ENCODE peak calls at places on chromosomes 11 and 22, in ten cellular contexts. K is tibial nerve, L is A549, Y is heart left ventricle, F is stomach, W is Peyer's patch, E is NB4, P is body of pancreas, N is adrenal gland, D is right lobe of liver. J is an unnamed sample.

GRCh38 chr11:1746956-1747752 is 3.2 kb downstream of the IFITM10 start:
- DNase-seq in W (peak), K (no peak), L (no peak), P (no peak), E (no peak), F (no peak), N (no peak), Y (no peak), D (no peak), J (no peak)

GRCh38 chr22:22349455-22349836 is 104.9 kb downstream of the VPREB1 start:
- DNase-seq in F (no peak), L (no peak), K (no peak), P (no peak), D (no peak), Y (no peak), N (no peak), E (no peak), W (no peak), J (no peak)

GRCh38 chr11:125982348-125982730 is 36.5 kb downstream of the VSIG10L2 start:
- DNase-seq in W (no peak), Y (no peak), K (no peak), P (no peak), F (no peak), N (no peak), L (no peak), D (no peak), E (no peak), J (no peak)

GRCh38 chr11:96337541-96338530 is 5.2 kb downstream of the MAML2 start:
- DNase-seq in Y (no peak), D (no peak), N (peak), L (no peak), E (peak), W (no peak), P (no peak), F (no peak), K (no peak), J (no peak)

GRCh38 chr22:48884786-48885185 is 942.9 kb downstream of the BRD1 start:
- DNase-seq in N (no peak), K (no peak), F (no peak), E (no peak), P (no peak), W (peak), Y (no peak), L (no peak), D (peak), J (no peak)

GRCh38 chr11:123202155-123202714 is 7.2 kb upstream of the CLMP start:
- DNase-seq in D (no peak), E (no peak), L (no peak), W (no peak), P (no peak), Y (no peak), K (peak), N (peak), F (no peak), J (no peak)

GRCh38 chr11:116827461-116827860 is 2.2 kb upstream of the APOC3 start:
- DNase-seq in E (no peak), K (no peak), P (no peak), W (no peak), N (no peak), F (no peak), L (no peak), Y (no peak), D (no peak), J (no peak)

GRCh38 chr11:93073508-93074280 is 104.2 kb downstream of the MTNR1B start:
- DNase-seq in L (no peak), E (no peak), W (no peak), P (no peak), Y (no peak), K (no peak), D (no peak), F (no peak), N (no peak), J (no peak)

GRCh38 chr22:22380098-22381030 is 128.2 kb downstream of the ZNF280B start:
- DNase-seq in W (no peak), D (no peak), K (no peak), E (peak), Y (no peak), F (no peak), N (no peak), P (no peak), L (no peak), J (no peak)

GRCh38 chr11:26958650-26959049 is 35.3 kb upstream of the FIBIN start:
- DNase-seq in F (no peak), K (no peak), W (no peak), L (no peak), E (no peak), D (no peak), Y (no peak), N (no peak), P (no peak), J (no peak)

GRCh38 chr11:31870609-31871309 is 59.6 kb upstream of the PAX6 start:
- DNase-seq in Y (no peak), F (peak), P (peak), K (no peak), N (peak), L (peak), E (peak), W (peak), D (peak), J (peak)

GRCh38 chr11:116928102-116928777 is 90.8 kb upstream of the APOA1 start:
- DNase-seq in Y (no peak), E (peak), L (no peak), W (no peak), K (no peak), N (no peak), D (no peak), F (no peak), P (no peak), J (no peak)

GRCh38 chr11:96744697-96745096 is 354.9 kb downstream of the JRKL start:
- DNase-seq in N (no peak), K (no peak), Y (no peak), D (no peak), W (no peak), L (no peak), E (no peak), P (no peak), F (no peak), J (no peak)

GRCh38 chr11:116610190-116610589 is 162.6 kb downstream of the BUD13 start:
- DNase-seq in L (no peak), K (no peak), P (no peak), F (peak), W (no peak), D (no peak), E (no peak), Y (no peak), N (no peak), J (no peak)

GRCh38 chr11:2772544-2773031 is 72.8 kb upstream of the KCNQ1OT1 start:
- DNase-seq in P (no peak), F (peak), W (peak), N (peak), E (peak), D (no peak), Y (peak), L (no peak), K (peak), J (no peak)

GRCh38 chr11:103279821-103280220 is 170.6 kb downstream of the DYNC2H1 start:
- DNase-seq in Y (no peak), N (no peak), D (no peak), W (no peak), P (no peak), E (no peak), K (no peak), L (no peak), F (no peak), J (no peak)

GRCh38 chr11:125165111-125165663 is 636 bp downstream of the PKNOX2 start:
- DNase-seq in L (no peak), E (peak), F (peak), Y (peak), N (peak), P (peak), K (no peak), D (no peak), W (no peak), J (no peak)

GRCh38 chr11:114317738-114318137 is 21.5 kb downstream of the NNMT start:
- DNase-seq in D (no peak), P (no peak), N (no peak), K (no peak), L (peak), W (no peak), F (no peak), E (peak), Y (no peak), J (no peak)

GRCh38 chr11:23318670-23319069 is 458.4 kb upstream of the CCDC179 start:
- DNase-seq in L (no peak), D (no peak), F (no peak), Y (no peak), E (no peak), K (no peak), W (no peak), P (no peak), N (no peak), J (no peak)

GRCh38 chr22:37566903-37567798 is 6.9 kb downstream of the CDC42EP1 start:
- DNase-seq in P (peak), E (peak), K (peak), Y (peak), N (peak), W (peak), D (peak), F (peak), L (peak), J (peak)

GRCh38 chr11:112464949-112465348 is 204.3 kb upstream of the PLET1 start:
- DNase-seq in N (no peak), K (no peak), Y (no peak), D (no peak), P (no peak), L (no peak), F (no peak), E (no peak), W (no peak), J (no peak)

GRCh38 chr11:35267504-35267903 is 128.5 kb downstream of the CD44 start:
- DNase-seq in Y (no peak), E (no peak), W (no peak), L (no peak), F (no peak), N (no peak), D (no peak), K (no peak), P (no peak), J (no peak)

GRCh38 chr11:63931045-63931444 is 7.8 kb upstream of the NAA40 start:
- DNase-seq in K (no peak), P (no peak), F (no peak), N (no peak), D (no peak), W (no peak), L (no peak), E (no peak), Y (no peak), J (no peak)

GRCh38 chr11:3137486-3138177 is 27.5 kb downstream of the OSBPL5 start:
- DNase-seq in K (no peak), E (peak), F (no peak), P (no peak), Y (peak), D (peak), N (no peak), L (no peak), W (no peak), J (no peak)

GRCh38 chr11:80855975-80856524 is 1415.2 kb upstream of the TENM4 start:
- DNase-seq in N (no peak), P (no peak), F (no peak), Y (no peak), L (no peak), K (no peak), D (no peak), W (no peak), E (no peak), J (no peak)

GRCh38 chr11:114440971-114441810 is 1.9 kb downstream of the REXO2 start:
- DNase-seq in F (no peak), W (no peak), Y (no peak), P (no peak), K (no peak), D (no peak), L (no peak), E (peak), N (no peak), J (no peak)

GRCh38 chr11:17822021-17822781 is 87.6 kb downstream of the KCNC1 start:
- DNase-seq in P (no peak), F (no peak), D (no peak), W (no peak), Y (no peak), E (no peak), L (no peak), K (no peak), N (peak), J (no peak)

GRCh38 chr11:58276151-58276550 is 8.1 kb upstream of the OR10W1 start:
- DNase-seq in F (no peak), Y (no peak), D (no peak), P (no peak), W (no peak), N (no peak), K (no peak), L (no peak), E (no peak), J (no peak)

DNA sequence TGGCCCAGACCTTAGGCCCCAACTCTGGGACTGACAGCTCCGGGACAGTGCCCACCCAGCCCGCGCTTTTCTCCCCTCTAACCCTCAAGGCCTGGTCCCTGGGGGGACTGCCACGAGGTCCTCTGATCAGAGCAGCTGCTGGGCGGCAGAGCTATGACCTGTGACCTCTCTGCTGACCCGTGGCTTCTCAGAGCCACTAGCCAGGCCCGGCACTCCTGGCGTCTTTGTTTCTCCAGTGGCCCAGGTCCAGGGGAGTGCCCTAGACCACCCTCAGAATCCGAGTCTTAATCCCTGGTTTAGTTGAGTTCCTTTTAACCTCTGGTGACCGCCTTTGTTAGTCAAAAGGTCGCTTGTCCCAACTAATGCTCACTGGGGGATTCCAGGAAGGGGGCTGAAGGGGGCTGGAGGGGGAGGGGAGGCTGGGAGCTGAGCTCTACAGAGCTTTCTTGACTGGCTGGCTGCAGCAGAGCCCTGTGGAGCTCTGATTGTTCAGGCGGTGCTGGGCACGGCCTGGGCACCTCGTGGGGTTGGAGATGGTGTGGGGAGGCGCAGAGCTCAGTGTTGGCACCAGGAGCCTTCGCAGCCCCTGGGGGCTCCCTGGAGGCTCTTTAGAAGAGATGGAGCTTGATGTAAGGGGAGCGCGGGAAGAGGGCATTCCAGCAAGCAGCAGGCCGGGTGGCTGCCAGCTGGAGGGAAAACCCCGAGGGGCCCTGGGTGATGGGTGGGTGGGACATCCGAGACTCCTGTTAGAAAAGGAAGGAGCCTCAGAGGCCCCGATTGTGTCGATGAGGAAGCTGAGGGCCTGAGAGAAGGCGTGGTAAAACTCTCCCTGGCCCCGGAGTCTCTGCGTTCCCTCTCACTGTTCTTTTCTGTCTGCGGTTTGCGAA is 1.4 kb downstream of the FBLN1 start:
- DNase-seq in D (peak), E (peak), F (no peak), L (no peak), P (no peak), K (no peak), Y (peak), N (no peak), W (peak), J (no peak)
- H3K4me3 ChIP-seq in D (no peak), E (no peak), F (peak), L (peak), P (no peak), K (peak), Y (peak), N (no peak), W (peak), J (peak)

DNA sequence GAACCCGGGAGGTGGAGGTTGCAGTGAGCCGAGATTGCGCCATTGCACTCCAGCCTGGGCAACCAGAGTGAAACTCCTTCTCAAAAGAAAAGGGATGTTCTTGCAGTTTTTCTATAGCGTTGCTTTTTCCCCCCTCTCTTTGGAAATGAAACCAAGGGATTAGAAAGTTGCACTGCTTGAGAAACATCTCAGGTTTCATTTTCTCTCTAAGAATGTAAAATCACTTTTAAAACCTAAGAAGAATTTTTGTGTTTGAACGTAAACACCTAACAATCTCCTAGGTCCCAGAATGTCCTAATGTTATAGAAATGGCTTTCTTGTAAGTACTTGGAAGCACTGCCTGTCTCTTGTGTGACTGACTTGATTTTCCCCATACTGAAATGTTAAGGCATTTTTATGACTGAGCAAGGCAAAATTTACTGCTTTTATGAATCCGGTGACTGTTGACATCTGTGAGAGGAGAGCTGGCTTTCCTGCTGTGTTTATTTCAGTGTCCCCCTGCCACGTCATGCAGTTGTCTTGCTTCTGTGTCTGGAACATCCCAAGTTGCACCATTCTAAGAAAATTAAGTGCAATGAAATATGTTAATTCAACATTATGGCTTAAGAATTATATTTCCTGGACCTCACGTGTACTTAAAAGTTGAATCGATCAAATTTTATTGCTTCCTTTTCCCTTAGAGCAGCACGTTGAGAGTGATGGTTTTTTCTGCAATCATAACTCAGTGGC is 37.8 kb downstream of the NF2 start:
- DNase-seq in N (no peak), W (no peak), P (no peak), E (no peak), F (no peak), L (no peak), Y (no peak), K (no peak), D (no peak), J (no peak)
- TF ChIP-seq CTCF in N (no peak), W (no peak), P (no peak), E (no peak), F (no peak), L (no peak), Y (no peak), K (no peak), D (no peak), J (no peak)

GRCh38 chr11:65500262-65501004 is 1.6 kb downstream of the MALAT1 start:
- DNase-seq in W (peak), E (peak), K (no peak), L (peak), F (no peak), Y (no peak), N (peak), P (peak), D (peak), J (no peak)
- TF ChIP-seq POLR2A in W (peak), E (peak), K (peak), L (peak), F (peak), Y (peak), N (peak), P (no peak), D (peak), J (peak)

GRCh38 chr11:104700609-104701008 is 197.7 kb downstream of the CASP12 start:
- DNase-seq in E (no peak), P (no peak), F (no peak), N (no peak), L (no peak), W (no peak), D (no peak), Y (no peak), K (no peak), J (no peak)
- H3K4me3 ChIP-seq in E (no peak), P (no peak), F (no peak), N (no peak), L (no peak), W (no peak), D (no peak), Y (no peak), K (no peak), J (no peak)

GRCh38 chr22:30969532-30970355 is 679 bp downstream of the TUG1 start:
- DNase-seq in W (peak), P (no peak), Y (no peak), K (no peak), E (peak), D (peak), F (peak), L (peak), N (no peak), J (peak)
- TF ChIP-seq CTCF in W (no peak), P (peak), Y (no peak), K (no peak), E (no peak), D (no peak), F (no peak), L (peak), N (no peak), J (no peak)